ENCODE peak calls at places on chromosomes 6 and 20, in ten cellular contexts. One of them, this sample, is unnamed.

GRCh38 chr6:121884056-121884455 is 448.6 kb downstream of the GJA1 start:
- DNase-seq in A549: no peak
- DNase-seq in GM12864: no peak
- DNase-seq in CD8-positive, alpha-beta T cell: no peak
- DNase-seq in RWPE1: no peak
- DNase-seq in HFFc6: no peak
- DNase-seq in GM23338: no peak
- DNase-seq in MM.1S: no peak
- DNase-seq in HCT116: no peak
- DNase-seq in GM10248: no peak
- DNase-seq in this sample: no peak

GRCh38 chr20:62737971-62738881 is 29.6 kb downstream of the NTSR1 start:
- DNase-seq in A549: no peak
- DNase-seq in GM12864: no peak
- DNase-seq in CD8-positive, alpha-beta T cell: no peak
- DNase-seq in RWPE1: no peak
- DNase-seq in HFFc6: no peak
- DNase-seq in GM23338: no peak
- DNase-seq in MM.1S: no peak
- DNase-seq in HCT116: no peak
- DNase-seq in GM10248: no peak
- DNase-seq in this sample: no peak

GRCh38 chr6:53240763-53241162 is 92.1 kb upstream of the GCM1 start:
- DNase-seq in A549: no peak
- DNase-seq in GM12864: no peak
- DNase-seq in CD8-positive, alpha-beta T cell: no peak
- DNase-seq in RWPE1: no peak
- DNase-seq in HFFc6: no peak
- DNase-seq in GM23338: no peak
- DNase-seq in MM.1S: no peak
- DNase-seq in HCT116: no peak
- DNase-seq in GM10248: no peak
- DNase-seq in this sample: no peak

GRCh38 chr6:43391448-43392031 is 22.1 kb upstream of the ZNF318 start:
- DNase-seq in A549: no peak
- DNase-seq in GM12864: no peak
- DNase-seq in CD8-positive, alpha-beta T cell: peak; percentile 13
- DNase-seq in RWPE1: no peak
- DNase-seq in HFFc6: no peak
- DNase-seq in GM23338: no peak
- DNase-seq in MM.1S: no peak
- DNase-seq in HCT116: no peak
- DNase-seq in GM10248: no peak
- DNase-seq in this sample: no peak

GRCh38 chr6:54719633-54720032 is 126.9 kb upstream of the FAM83B start:
- DNase-seq in A549: no peak
- DNase-seq in GM12864: no peak
- DNase-seq in CD8-positive, alpha-beta T cell: no peak
- DNase-seq in RWPE1: no peak
- DNase-seq in HFFc6: no peak
- DNase-seq in GM23338: no peak
- DNase-seq in MM.1S: no peak
- DNase-seq in HCT116: no peak
- DNase-seq in GM10248: no peak
- DNase-seq in this sample: no peak

GRCh38 chr6:75283907-75284284 is 696 bp downstream of the TMEM30A start:
- DNase-seq in A549: no peak
- DNase-seq in GM12864: no peak
- DNase-seq in CD8-positive, alpha-beta T cell: no peak
- DNase-seq in RWPE1: peak; percentile 13
- DNase-seq in HFFc6: no peak
- DNase-seq in GM23338: no peak
- DNase-seq in MM.1S: no peak
- DNase-seq in HCT116: no peak
- DNase-seq in GM10248: no peak
- DNase-seq in this sample: no peak

GRCh38 chr6:83114164-83114563 is 46.7 kb downstream of the DOP1A start:
- DNase-seq in A549: no peak
- DNase-seq in GM12864: no peak
- DNase-seq in CD8-positive, alpha-beta T cell: no peak
- DNase-seq in RWPE1: no peak
- DNase-seq in HFFc6: peak; percentile 28
- DNase-seq in GM23338: no peak
- DNase-seq in MM.1S: no peak
- DNase-seq in HCT116: no peak
- DNase-seq in GM10248: no peak
- DNase-seq in this sample: no peak

GRCh38 chr20:4113546-4113945 is 98.2 kb upstream of the RNF24 start:
- DNase-seq in A549: no peak
- DNase-seq in GM12864: no peak
- DNase-seq in CD8-positive, alpha-beta T cell: no peak
- DNase-seq in RWPE1: no peak
- DNase-seq in HFFc6: no peak
- DNase-seq in GM23338: no peak
- DNase-seq in MM.1S: no peak
- DNase-seq in HCT116: no peak
- DNase-seq in GM10248: no peak
- DNase-seq in this sample: no peak

GRCh38 chr6:22141271-22141745 is 155.5 kb downstream of the PRL start:
- DNase-seq in A549: no peak
- DNase-seq in GM12864: no peak
- DNase-seq in CD8-positive, alpha-beta T cell: no peak
- DNase-seq in RWPE1: no peak
- DNase-seq in HFFc6: no peak
- DNase-seq in GM23338: no peak
- DNase-seq in MM.1S: no peak
- DNase-seq in HCT116: no peak
- DNase-seq in GM10248: no peak
- DNase-seq in this sample: no peak

GRCh38 chr6:33278810-33279209 is 1.9 kb downstream of the B3GALT4 start:
- DNase-seq in A549: no peak
- DNase-seq in GM12864: no peak
- DNase-seq in CD8-positive, alpha-beta T cell: no peak
- DNase-seq in RWPE1: no peak
- DNase-seq in HFFc6: no peak
- DNase-seq in GM23338: no peak
- DNase-seq in MM.1S: no peak
- DNase-seq in HCT116: no peak
- DNase-seq in GM10248: no peak
- DNase-seq in this sample: no peak

GRCh38 chr6:27672113-27672799 is 199.4 kb upstream of the ZNF184 start:
- DNase-seq in A549: no peak
- DNase-seq in GM12864: peak; percentile 75
- DNase-seq in CD8-positive, alpha-beta T cell: no peak
- DNase-seq in RWPE1: no peak
- DNase-seq in HFFc6: peak; percentile 83
- DNase-seq in GM23338: peak; percentile 87
- DNase-seq in MM.1S: peak; percentile 68
- DNase-seq in HCT116: peak; percentile 90
- DNase-seq in GM10248: peak; percentile 70
- DNase-seq in this sample: no peak

GRCh38 chr6:138188278-138188923 is 26.7 kb downstream of the ARFGEF3 start:
- DNase-seq in A549: no peak
- DNase-seq in GM12864: no peak
- DNase-seq in CD8-positive, alpha-beta T cell: no peak
- DNase-seq in RWPE1: no peak
- DNase-seq in HFFc6: no peak
- DNase-seq in GM23338: no peak
- DNase-seq in MM.1S: peak; percentile 36
- DNase-seq in HCT116: no peak
- DNase-seq in GM10248: no peak
- DNase-seq in this sample: no peak

GRCh38 chr6:4371207-4371921 is 236.0 kb upstream of the ECI2 start:
- DNase-seq in A549: no peak
- DNase-seq in GM12864: no peak
- DNase-seq in CD8-positive, alpha-beta T cell: no peak
- DNase-seq in RWPE1: no peak
- DNase-seq in HFFc6: peak; percentile 91
- DNase-seq in GM23338: no peak
- DNase-seq in MM.1S: no peak
- DNase-seq in HCT116: no peak
- DNase-seq in GM10248: no peak
- DNase-seq in this sample: no peak

GRCh38 chr6:26170951-26171841 is 84.0 kb downstream of the HFE start:
- DNase-seq in A549: no peak
- DNase-seq in GM12864: no peak
- DNase-seq in CD8-positive, alpha-beta T cell: no peak
- DNase-seq in RWPE1: no peak
- DNase-seq in HFFc6: no peak
- DNase-seq in GM23338: no peak
- DNase-seq in MM.1S: no peak
- DNase-seq in HCT116: no peak
- DNase-seq in GM10248: no peak
- DNase-seq in this sample: no peak

DNA sequence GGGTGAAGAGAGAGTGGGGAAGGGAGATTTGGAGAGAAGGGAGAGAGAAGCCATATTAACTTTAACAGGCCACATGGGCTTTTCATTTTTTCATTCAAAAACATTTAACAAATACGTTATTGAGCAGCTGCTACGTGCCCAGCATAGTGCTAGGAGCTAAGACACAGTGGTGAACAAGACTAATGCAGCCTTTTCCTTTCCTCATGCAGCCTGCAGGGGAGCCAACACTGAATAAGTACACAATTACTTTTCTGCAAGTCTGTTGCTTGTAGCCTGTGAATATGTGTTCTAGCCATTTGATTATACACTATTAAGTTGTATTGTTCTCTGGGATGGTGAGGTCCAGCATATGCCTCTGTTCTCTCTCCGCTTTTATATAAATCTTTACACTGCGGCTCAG is 1.9 kb upstream of the BLOC1S5 start:
- DNase-seq in A549: no peak
- DNase-seq in GM12864: no peak
- DNase-seq in CD8-positive, alpha-beta T cell: no peak
- DNase-seq in RWPE1: no peak
- DNase-seq in HFFc6: no peak
- DNase-seq in GM23338: peak; percentile 36
- DNase-seq in MM.1S: no peak
- DNase-seq in HCT116: no peak
- DNase-seq in GM10248: no peak
- DNase-seq in this sample: no peak
- TF ChIP-seq CTCF in A549: no peak
- TF ChIP-seq CTCF in GM12864: peak; percentile 45
- TF ChIP-seq CTCF in CD8-positive, alpha-beta T cell: no peak
- TF ChIP-seq CTCF in RWPE1: no peak
- TF ChIP-seq CTCF in HFFc6: no peak
- TF ChIP-seq CTCF in GM23338: no peak
- TF ChIP-seq CTCF in MM.1S: no peak
- TF ChIP-seq CTCF in HCT116: no peak
- TF ChIP-seq CTCF in GM10248: no peak
- TF ChIP-seq CTCF in this sample: peak; percentile 8

GRCh38 chr6:16739329-16739801 is 21.9 kb downstream of the ATXN1 start:
- DNase-seq in A549: no peak
- DNase-seq in GM12864: no peak
- DNase-seq in CD8-positive, alpha-beta T cell: no peak
- DNase-seq in RWPE1: peak; percentile 80
- DNase-seq in HFFc6: peak; percentile 61
- DNase-seq in GM23338: peak; percentile 30
- DNase-seq in MM.1S: no peak
- DNase-seq in HCT116: no peak
- DNase-seq in GM10248: no peak
- DNase-seq in this sample: no peak
- TF ChIP-seq CTCF in A549: no peak
- TF ChIP-seq CTCF in GM12864: no peak
- TF ChIP-seq CTCF in CD8-positive, alpha-beta T cell: no peak
- TF ChIP-seq CTCF in RWPE1: no peak
- TF ChIP-seq CTCF in HFFc6: no peak
- TF ChIP-seq CTCF in GM23338: peak; percentile 52
- TF ChIP-seq CTCF in MM.1S: no peak
- TF ChIP-seq CTCF in HCT116: no peak
- TF ChIP-seq CTCF in GM10248: no peak
- TF ChIP-seq CTCF in this sample: no peak

GRCh38 chr6:13141392-13141791 is 186.9 kb downstream of the TBC1D7 start:
- DNase-seq in A549: no peak
- DNase-seq in GM12864: no peak
- DNase-seq in CD8-positive, alpha-beta T cell: no peak
- DNase-seq in RWPE1: no peak
- DNase-seq in HFFc6: no peak
- DNase-seq in GM23338: no peak
- DNase-seq in MM.1S: no peak
- DNase-seq in HCT116: no peak
- DNase-seq in GM10248: no peak
- DNase-seq in this sample: no peak

GRCh38 chr6:13139119-13139518 is 189.2 kb downstream of the TBC1D7 start:
- DNase-seq in A549: no peak
- DNase-seq in GM12864: no peak
- DNase-seq in CD8-positive, alpha-beta T cell: no peak
- DNase-seq in RWPE1: no peak
- DNase-seq in HFFc6: no peak
- DNase-seq in GM23338: no peak
- DNase-seq in MM.1S: no peak
- DNase-seq in HCT116: no peak
- DNase-seq in GM10248: no peak
- DNase-seq in this sample: no peak

GRCh38 chr6:13140972-13141371 is 187.4 kb downstream of the TBC1D7 start:
- DNase-seq in A549: no peak
- DNase-seq in GM12864: no peak
- DNase-seq in CD8-positive, alpha-beta T cell: no peak
- DNase-seq in RWPE1: no peak
- DNase-seq in HFFc6: no peak
- DNase-seq in GM23338: no peak
- DNase-seq in MM.1S: no peak
- DNase-seq in HCT116: no peak
- DNase-seq in GM10248: no peak
- DNase-seq in this sample: no peak

GRCh38 chr6:13146429-13146828 is 181.9 kb downstream of the TBC1D7 start:
- DNase-seq in A549: no peak
- DNase-seq in GM12864: no peak
- DNase-seq in CD8-positive, alpha-beta T cell: no peak
- DNase-seq in RWPE1: no peak
- DNase-seq in HFFc6: no peak
- DNase-seq in GM23338: no peak
- DNase-seq in MM.1S: no peak
- DNase-seq in HCT116: no peak
- DNase-seq in GM10248: no peak
- DNase-seq in this sample: no peak

DNA sequence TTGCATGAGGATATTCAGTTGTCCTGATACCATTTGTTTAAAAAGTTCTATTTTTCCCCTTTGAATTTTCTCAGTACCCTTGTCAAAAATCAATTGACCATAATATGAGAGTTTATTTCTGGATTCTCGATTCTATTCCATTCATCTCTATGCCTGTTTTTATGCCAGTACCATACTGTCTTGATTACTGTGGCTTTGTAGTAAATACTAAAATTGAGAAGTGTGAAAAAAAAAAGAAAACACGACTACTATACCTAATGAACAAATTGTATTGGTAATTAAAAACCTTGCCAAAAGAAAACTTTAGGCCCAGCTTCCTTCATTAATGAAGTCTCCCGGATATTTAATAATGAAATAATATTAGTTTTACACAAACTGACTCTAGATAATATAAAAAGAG is 185.7 kb downstream of the TBC1D7 start:
- DNase-seq in A549: no peak
- DNase-seq in GM12864: no peak
- DNase-seq in CD8-positive, alpha-beta T cell: no peak
- DNase-seq in RWPE1: no peak
- DNase-seq in HFFc6: no peak
- DNase-seq in GM23338: no peak
- DNase-seq in MM.1S: no peak
- DNase-seq in HCT116: no peak
- DNase-seq in GM10248: no peak
- DNase-seq in this sample: no peak
- TF ChIP-seq CTCF in A549: no peak
- TF ChIP-seq CTCF in GM12864: no peak
- TF ChIP-seq CTCF in CD8-positive, alpha-beta T cell: no peak
- TF ChIP-seq CTCF in RWPE1: no peak
- TF ChIP-seq CTCF in HFFc6: no peak
- TF ChIP-seq CTCF in GM23338: no peak
- TF ChIP-seq CTCF in MM.1S: no peak
- TF ChIP-seq CTCF in HCT116: no peak
- TF ChIP-seq CTCF in GM10248: no peak
- TF ChIP-seq CTCF in this sample: no peak

GRCh38 chr6:136863752-136864151 is 41.4 kb downstream of the PEX7 start:
- DNase-seq in A549: no peak
- DNase-seq in GM12864: no peak
- DNase-seq in CD8-positive, alpha-beta T cell: no peak
- DNase-seq in RWPE1: no peak
- DNase-seq in HFFc6: no peak
- DNase-seq in GM23338: no peak
- DNase-seq in MM.1S: no peak
- DNase-seq in HCT116: no peak
- DNase-seq in GM10248: no peak
- DNase-seq in this sample: no peak
- TF ChIP-seq CTCF in A549: no peak
- TF ChIP-seq CTCF in GM12864: no peak
- TF ChIP-seq CTCF in CD8-positive, alpha-beta T cell: no peak
- TF ChIP-seq CTCF in RWPE1: no peak
- TF ChIP-seq CTCF in HFFc6: no peak
- TF ChIP-seq CTCF in GM23338: peak; percentile 52
- TF ChIP-seq CTCF in MM.1S: no peak
- TF ChIP-seq CTCF in HCT116: peak; percentile 5
- TF ChIP-seq CTCF in GM10248: no peak
- TF ChIP-seq CTCF in this sample: no peak